ENCODE peak calls at places on chromosome 21, in four cellular contexts. One of them, this sample, is unnamed.

GRCh38 chr21:18155508-18156193 is 89.0 kb upstream of the CHODL start:
- DNase-seq in right cardiac atrium: no peak
- DNase-seq in HFF-Myc: no peak
- DNase-seq in breast epithelium: no peak
- DNase-seq in this sample: no peak

GRCh38 chr21:32135401-32136363 is 143.2 kb downstream of the MIS18A start:
- DNase-seq in HFF-Myc: peak
- DNase-seq in right cardiac atrium: peak
- DNase-seq in breast epithelium: no peak
- DNase-seq in this sample: peak

GRCh38 chr21:31191553-31191952 is 152.5 kb downstream of the TIAM1 start:
- DNase-seq in breast epithelium: no peak
- DNase-seq in HFF-Myc: no peak
- DNase-seq in right cardiac atrium: no peak
- DNase-seq in this sample: no peak

GRCh38 chr21:39441502-39442475 is 3.8 kb downstream of the LCA5L start:
- DNase-seq in right cardiac atrium: no peak
- DNase-seq in breast epithelium: no peak
- DNase-seq in HFF-Myc: no peak
- DNase-seq in this sample: no peak

GRCh38 chr21:38997051-38997450 is 186.2 kb downstream of the PSMG1 start:
- DNase-seq in breast epithelium: no peak
- DNase-seq in right cardiac atrium: no peak
- DNase-seq in HFF-Myc: no peak
- DNase-seq in this sample: no peak

GRCh38 chr21:31173881-31174555 is 135.7 kb upstream of the KRTAP19-8 start:
- DNase-seq in right cardiac atrium: peak
- DNase-seq in breast epithelium: no peak
- DNase-seq in HFF-Myc: no peak
- DNase-seq in this sample: no peak

GRCh38 chr21:32545948-32546441 is 39.3 kb downstream of the TCP10L start:
- DNase-seq in breast epithelium: no peak
- DNase-seq in HFF-Myc: no peak
- DNase-seq in right cardiac atrium: no peak
- DNase-seq in this sample: no peak

GRCh38 chr21:32599146-32599925 is 12.8 kb downstream of the CFAP298 start:
- DNase-seq in right cardiac atrium: no peak
- DNase-seq in HFF-Myc: no peak
- DNase-seq in breast epithelium: no peak
- DNase-seq in this sample: no peak

GRCh38 chr21:39134288-39134810 is 48.9 kb downstream of the PSMG1 start:
- DNase-seq in right cardiac atrium: no peak
- DNase-seq in breast epithelium: no peak
- DNase-seq in HFF-Myc: no peak
- DNase-seq in this sample: no peak

GRCh38 chr21:43721225-43721605 is 2.3 kb downstream of the PDXK start:
- DNase-seq in right cardiac atrium: peak
- DNase-seq in breast epithelium: no peak
- DNase-seq in HFF-Myc: no peak
- DNase-seq in this sample: no peak
- H3K4me3 ChIP-seq in right cardiac atrium: no peak
- H3K4me3 ChIP-seq in breast epithelium: peak
- H3K4me3 ChIP-seq in HFF-Myc: peak
- H3K4me3 ChIP-seq in this sample: no peak

GRCh38 chr21:33968082-33968997 is 52.7 kb upstream of the ATP5PO start:
- DNase-seq in HFF-Myc: peak
- DNase-seq in right cardiac atrium: no peak
- DNase-seq in breast epithelium: no peak
- DNase-seq in this sample: no peak
- H3K4me3 ChIP-seq in HFF-Myc: no peak
- H3K4me3 ChIP-seq in right cardiac atrium: no peak
- H3K4me3 ChIP-seq in breast epithelium: no peak
- H3K4me3 ChIP-seq in this sample: no peak

DNA sequence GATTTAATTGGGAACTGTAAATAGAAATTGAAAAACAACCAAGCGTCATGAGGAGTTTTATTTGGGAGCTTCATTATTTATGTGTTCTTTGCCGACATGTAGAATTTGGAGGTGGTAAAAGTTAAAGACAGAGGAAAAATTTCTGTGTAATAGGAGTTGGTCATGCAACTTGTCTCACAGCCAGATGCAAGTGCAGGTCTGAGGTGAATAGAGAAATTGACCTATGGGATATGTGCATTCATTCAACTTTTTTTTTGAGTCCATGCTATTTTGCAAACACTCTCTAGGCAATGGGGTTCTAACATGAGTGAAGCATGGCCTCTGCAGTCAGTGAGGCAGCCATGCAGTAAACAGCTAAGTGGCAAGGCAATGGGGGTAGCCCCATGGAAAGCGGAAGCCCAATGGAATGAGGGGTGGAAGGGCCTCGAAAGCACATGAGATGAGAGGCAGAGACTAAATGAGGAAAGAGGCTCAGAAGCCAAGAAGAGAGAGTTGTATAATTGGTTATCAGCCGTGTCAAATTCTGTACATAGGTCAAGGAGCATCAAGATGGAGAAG is 56.4 kb upstream of the NRIP1 start:
- DNase-seq in breast epithelium: no peak
- DNase-seq in HFF-Myc: no peak
- DNase-seq in right cardiac atrium: no peak
- DNase-seq in this sample: no peak
- H3K4me3 ChIP-seq in breast epithelium: no peak
- H3K4me3 ChIP-seq in HFF-Myc: no peak
- H3K4me3 ChIP-seq in right cardiac atrium: no peak
- H3K4me3 ChIP-seq in this sample: no peak

GRCh38 chr21:46154955-46155513 is 345 bp downstream of the FTCD start:
- DNase-seq in right cardiac atrium: peak
- DNase-seq in HFF-Myc: no peak
- DNase-seq in breast epithelium: peak
- DNase-seq in this sample: no peak
- H3K4me3 ChIP-seq in right cardiac atrium: no peak
- H3K4me3 ChIP-seq in HFF-Myc: no peak
- H3K4me3 ChIP-seq in breast epithelium: no peak
- H3K4me3 ChIP-seq in this sample: no peak

GRCh38 chr21:15062566-15062965 is 2.2 kb downstream of the NRIP1 start:
- DNase-seq in breast epithelium: no peak
- DNase-seq in right cardiac atrium: no peak
- DNase-seq in HFF-Myc: no peak
- DNase-seq in this sample: no peak

GRCh38 chr21:15060776-15061175 is 4.0 kb downstream of the NRIP1 start:
- DNase-seq in right cardiac atrium: no peak
- DNase-seq in HFF-Myc: no peak
- DNase-seq in breast epithelium: no peak
- DNase-seq in this sample: no peak

GRCh38 chr21:15061284-15061683 is 3.5 kb downstream of the NRIP1 start:
- DNase-seq in right cardiac atrium: no peak
- DNase-seq in breast epithelium: no peak
- DNase-seq in HFF-Myc: no peak
- DNase-seq in this sample: no peak

GRCh38 chr21:15063081-15063820 is 1.5 kb downstream of the NRIP1 start:
- DNase-seq in right cardiac atrium: no peak
- DNase-seq in breast epithelium: no peak
- DNase-seq in HFF-Myc: no peak
- DNase-seq in this sample: peak

GRCh38 chr21:15061747-15062146 is 3.1 kb downstream of the NRIP1 start:
- DNase-seq in breast epithelium: no peak
- DNase-seq in right cardiac atrium: no peak
- DNase-seq in HFF-Myc: no peak
- DNase-seq in this sample: no peak
- H3K4me3 ChIP-seq in breast epithelium: no peak
- H3K4me3 ChIP-seq in right cardiac atrium: no peak
- H3K4me3 ChIP-seq in HFF-Myc: peak
- H3K4me3 ChIP-seq in this sample: peak

GRCh38 chr21:45590726-45591618 is 48.7 kb upstream of the SLC19A1 start:
- DNase-seq in right cardiac atrium: peak
- DNase-seq in HFF-Myc: no peak
- DNase-seq in breast epithelium: no peak
- DNase-seq in this sample: peak
- H3K4me3 ChIP-seq in right cardiac atrium: peak
- H3K4me3 ChIP-seq in HFF-Myc: no peak
- H3K4me3 ChIP-seq in breast epithelium: peak
- H3K4me3 ChIP-seq in this sample: peak

GRCh38 chr21:25234857-25235801 is 372.2 kb downstream of the MRPL39 start:
- DNase-seq in breast epithelium: no peak
- DNase-seq in HFF-Myc: no peak
- DNase-seq in right cardiac atrium: no peak
- DNase-seq in this sample: no peak
- H3K4me3 ChIP-seq in breast epithelium: no peak
- H3K4me3 ChIP-seq in HFF-Myc: no peak
- H3K4me3 ChIP-seq in right cardiac atrium: no peak
- H3K4me3 ChIP-seq in this sample: no peak